ENCODE peak calls at places on chromosomes 2 and 18, in nine cellular contexts. Q, F, W, E, O, Z, G, U and L are unnamed samples.

GRCh38 chr2:191245869-191246531 is 796 bp downstream of the MYO1B start:
- DNase-seq in Q (peak; percentile 36), F (peak; percentile 89), W (peak; percentile 59), E (peak; percentile 61), O (no peak), Z (peak; percentile 70), G (peak; percentile 54), U (no peak), L (peak; percentile 17)

GRCh38 chr18:49613141-49613641 is 51.3 kb downstream of the LIPG start:
- DNase-seq in Q (no peak), F (no peak), W (no peak), E (no peak), O (no peak), Z (no peak), G (no peak), U (no peak), L (no peak)

GRCh38 chr2:160512484-160512883 is 18.9 kb upstream of the RBMS1 start:
- DNase-seq in Q (no peak), F (no peak), W (no peak), E (no peak), O (no peak), Z (no peak), G (no peak), U (no peak), L (no peak)

GRCh38 chr2:1988594-1988993 is 244.3 kb upstream of the PXDN start:
- DNase-seq in Q (no peak), F (no peak), W (no peak), E (no peak), O (no peak), Z (no peak), G (no peak), U (no peak), L (no peak)

GRCh38 chr18:67875057-67875456 is 358.5 kb upstream of the DSEL start:
- DNase-seq in Q (no peak), F (no peak), W (no peak), E (no peak), O (no peak), Z (no peak), G (peak; percentile 12), U (no peak), L (no peak)

GRCh38 chr18:61551586-61551985 is 218.4 kb downstream of the CDH20 start:
- DNase-seq in Q (peak; percentile 71), F (peak; percentile 70), W (no peak), E (peak; percentile 39), O (peak; percentile 52), Z (peak; percentile 69), G (peak; percentile 83), U (peak; percentile 20), L (peak; percentile 76)

GRCh38 chr2:69291004-69291650 is 95.9 kb downstream of the GFPT1 start:
- DNase-seq in Q (peak; percentile 43), F (no peak), W (no peak), E (no peak), O (no peak), Z (no peak), G (no peak), U (no peak), L (no peak)

GRCh38 chr2:240731327-240731626 is 39.6 kb downstream of the AQP12A start:
- DNase-seq in Q (no peak), F (no peak), W (no peak), E (no peak), O (no peak), Z (peak; percentile 33), G (no peak), U (no peak), L (no peak)

GRCh38 chr2:54809814-54810213 is 86.4 kb downstream of the EML6 start:
- DNase-seq in Q (peak; percentile 32), F (no peak), W (no peak), E (peak; percentile 7), O (no peak), Z (peak; percentile 41), G (peak; percentile 94), U (no peak), L (no peak)

GRCh38 chr2:106581755-106582430 is 94.7 kb downstream of the CD8B2 start:
- DNase-seq in Q (peak; percentile 58), F (peak; percentile 66), W (no peak), E (peak; percentile 86), O (no peak), Z (peak; percentile 56), G (peak; percentile 55), U (peak; percentile 34), L (peak; percentile 56)

GRCh38 chr2:224722250-224722649 is 6.1 kb upstream of the CCDC195 start:
- DNase-seq in Q (no peak), F (no peak), W (no peak), E (no peak), O (no peak), Z (no peak), G (peak; percentile 5), U (no peak), L (no peak)

GRCh38 chr2:134118279-134119116 is 135.4 kb upstream of the MGAT5 start:
- DNase-seq in Q (peak; percentile 96), F (peak; percentile 76), W (peak; percentile 72), E (peak; percentile 69), O (peak; percentile 87), Z (peak; percentile 93), G (peak; percentile 93), U (peak; percentile 89), L (peak; percentile 87)

GRCh38 chr2:102301867-102302362 is 9.4 kb upstream of the IL1RL1 start:
- DNase-seq in Q (no peak), F (peak; percentile 50), W (no peak), E (no peak), O (no peak), Z (no peak), G (peak; percentile 68), U (peak; percentile 1), L (peak; percentile 42)

GRCh38 chr2:58350484-58350883 is 109.4 kb upstream of the FANCL start:
- DNase-seq in Q (no peak), F (no peak), W (no peak), E (no peak), O (no peak), Z (no peak), G (no peak), U (no peak), L (peak; percentile 40)

GRCh38 chr2:138486347-138487198 is 15.0 kb upstream of the SPOPL start:
- DNase-seq in Q (no peak), F (no peak), W (no peak), E (no peak), O (no peak), Z (no peak), G (no peak), U (no peak), L (no peak)
- TF ChIP-seq CTCF in Q (peak; percentile 11), F (no peak), W (no peak), E (no peak), O (no peak), Z (no peak), G (no peak), U (peak; percentile 55), L (no peak)

GRCh38 chr2:218217366-218218309 is 649 bp downstream of the ARPC2 start:
- DNase-seq in Q (no peak), F (peak; percentile 43), W (peak; percentile 57), E (peak; percentile 48), O (no peak), Z (no peak), G (no peak), U (peak; percentile 68), L (peak; percentile 72)

GRCh38 chr2:218219934-218220333 is 2.9 kb downstream of the ARPC2 start:
- DNase-seq in Q (no peak), F (no peak), W (no peak), E (no peak), O (no peak), Z (no peak), G (no peak), U (no peak), L (peak; percentile 9)

GRCh38 chr2:218216336-218216673 is 684 bp upstream of the ARPC2 start:
- DNase-seq in Q (no peak), F (no peak), W (no peak), E (no peak), O (no peak), Z (no peak), G (no peak), U (no peak), L (no peak)

GRCh38 chr2:218218409-218219185 is 1.6 kb downstream of the ARPC2 start:
- DNase-seq in Q (no peak), F (no peak), W (no peak), E (no peak), O (no peak), Z (no peak), G (peak; percentile 97), U (peak; percentile 77), L (peak; percentile 75)

GRCh38 chr2:218216674-218217365 is at the start of gene ARPC2:
- DNase-seq in Q (peak; percentile 90), F (peak; percentile 96), W (peak; percentile 92), E (peak; percentile 84), O (peak; percentile 66), Z (peak; percentile 94), G (peak; percentile 83), U (peak; percentile 97), L (peak; percentile 92)
- TF ChIP-seq CTCF in Q (no peak), F (no peak), W (peak; percentile 46), E (no peak), O (no peak), Z (no peak), G (no peak), U (no peak), L (no peak)

DNA sequence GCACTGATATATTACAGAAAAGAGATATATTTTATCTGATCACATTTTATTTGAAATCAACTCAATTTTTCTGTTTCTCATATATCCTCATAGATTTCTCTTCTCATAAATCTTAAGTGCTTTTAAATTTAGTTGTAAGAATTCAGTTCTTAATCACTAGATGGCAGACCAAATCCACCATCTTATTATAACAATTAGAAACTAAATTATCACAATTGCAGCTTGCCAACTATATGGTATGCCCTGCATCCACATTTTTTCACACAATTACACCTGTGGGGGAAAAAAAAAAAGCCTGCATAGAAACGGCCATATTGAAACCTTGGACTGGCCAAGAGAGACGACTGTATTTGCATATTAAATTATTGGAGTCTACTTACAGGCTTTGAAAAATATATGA is 64.4 kb downstream of the COL5A2 start:
- DNase-seq in Q (no peak), F (no peak), W (no peak), E (no peak), O (no peak), Z (no peak), G (peak; percentile 28), U (no peak), L (no peak)
- TF ChIP-seq CTCF in Q (peak; percentile 65), F (no peak), W (no peak), E (peak; percentile 51), O (no peak), Z (no peak), G (no peak), U (peak; percentile 22), L (no peak)

DNA sequence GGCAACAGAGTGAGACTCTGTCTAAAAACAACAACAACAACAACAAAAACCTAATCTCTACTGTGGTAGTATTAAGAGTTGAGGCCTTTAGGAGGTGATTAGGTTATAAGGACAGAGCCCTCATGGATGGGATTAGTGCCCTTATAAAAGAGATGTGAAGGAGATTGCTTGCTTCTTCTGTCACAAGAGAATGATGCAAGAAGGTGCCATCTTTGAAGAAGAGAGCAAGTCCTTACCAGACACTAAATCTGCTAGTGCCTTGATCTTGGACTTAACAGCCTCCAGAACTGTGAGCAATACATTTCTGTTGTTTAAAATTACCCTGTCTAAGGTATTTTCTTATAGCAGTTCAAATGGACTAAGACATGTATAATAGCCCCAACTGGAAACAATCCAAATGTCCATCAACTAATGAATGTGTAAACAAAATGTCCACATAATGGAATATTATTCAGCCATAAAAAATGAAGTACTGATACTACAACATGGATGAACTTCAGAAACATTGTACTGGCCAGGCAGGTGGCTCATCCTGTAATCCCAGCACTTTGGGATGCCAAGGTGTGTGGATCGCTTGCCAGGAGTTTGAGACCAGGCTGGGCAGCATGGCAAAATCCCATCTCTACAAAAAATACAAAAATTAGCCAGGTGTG is 1.6 kb upstream of the ARHGEF33 start:
- DNase-seq in Q (no peak), F (no peak), W (no peak), E (no peak), O (no peak), Z (no peak), G (no peak), U (no peak), L (no peak)
- TF ChIP-seq CTCF in Q (no peak), F (no peak), W (no peak), E (no peak), O (no peak), Z (no peak), G (no peak), U (no peak), L (no peak)